ENCODE peak calls at places on chromosomes 16 and 17, in ten cellular contexts. Z, Y, X, B, D, G, S, A, V and E are unnamed samples.

GRCh38 chr17:74190154-74190553 is 13.3 kb upstream of the RPL38 start:
- DNase-seq in Z (no peak), Y (no peak), X (no peak), B (no peak), D (peak; percentile 82), G (peak; percentile 52), S (peak; percentile 61), A (no peak), V (no peak), E (peak; percentile 73)

GRCh38 chr17:69175812-69176517 is 34.3 kb upstream of the ABCA6 start:
- DNase-seq in Z (peak; percentile 92), Y (peak; percentile 14), X (peak; percentile 52), B (no peak), D (peak; percentile 91), G (peak; percentile 92), S (peak; percentile 79), A (no peak), V (no peak), E (peak; percentile 80)

GRCh38 chr17:50307654-50308053 is 33.4 kb downstream of the TMEM92 start:
- DNase-seq in Z (no peak), Y (no peak), X (no peak), B (no peak), D (no peak), G (no peak), S (no peak), A (no peak), V (no peak), E (no peak)

GRCh38 chr17:33023790-33024189 is 32.1 kb downstream of the SPACA3 start:
- DNase-seq in Z (no peak), Y (no peak), X (no peak), B (no peak), D (no peak), G (no peak), S (no peak), A (no peak), V (no peak), E (no peak)

GRCh38 chr17:47633996-47634395 is 15.7 kb upstream of the KPNB1 start:
- DNase-seq in Z (peak; percentile 33), Y (no peak), X (no peak), B (no peak), D (no peak), G (no peak), S (no peak), A (no peak), V (no peak), E (no peak)

GRCh38 chr17:58331815-58332719 is 3.5 kb upstream of the TSPOAP1 start:
- DNase-seq in Z (no peak), Y (no peak), X (no peak), B (peak; percentile 67), D (no peak), G (no peak), S (no peak), A (peak; percentile 67), V (peak; percentile 97), E (no peak)

GRCh38 chr16:19005561-19006445 is 22.1 kb downstream of the TMC7 start:
- DNase-seq in Z (peak; percentile 98), Y (no peak), X (no peak), B (peak; percentile 46), D (no peak), G (peak; percentile 62), S (peak; percentile 27), A (peak; percentile 74), V (peak; percentile 87), E (peak; percentile 63)

GRCh38 chr16:46996391-46996790 is 22.9 kb upstream of the DNAJA2 start:
- DNase-seq in Z (no peak), Y (no peak), X (no peak), B (no peak), D (peak; percentile 63), G (no peak), S (no peak), A (no peak), V (no peak), E (peak; percentile 16)

GRCh38 chr16:81004646-81005353 is 1.9 kb downstream of the CMC2 start:
- DNase-seq in Z (peak; percentile 67), Y (no peak), X (peak; percentile 35), B (no peak), D (peak; percentile 80), G (peak; percentile 77), S (peak; percentile 62), A (no peak), V (peak; percentile 56), E (peak; percentile 82)

GRCh38 chr16:5075637-5076036 is 4.0 kb downstream of the ALG1 start:
- DNase-seq in Z (no peak), Y (no peak), X (no peak), B (no peak), D (no peak), G (no peak), S (no peak), A (no peak), V (no peak), E (no peak)

GRCh38 chr17:80930335-80931040 is 61.2 kb upstream of the CHMP6 start:
- DNase-seq in Z (peak; percentile 4), Y (no peak), X (no peak), B (no peak), D (no peak), G (no peak), S (no peak), A (peak; percentile 4), V (no peak), E (no peak)

GRCh38 chr17:82086941-82087906 is 10.8 kb downstream of the FASN start:
- DNase-seq in Z (no peak), Y (no peak), X (no peak), B (peak; percentile 16), D (no peak), G (no peak), S (no peak), A (peak; percentile 23), V (no peak), E (no peak)

GRCh38 chr17:33976816-33977215 is 278.3 kb upstream of the CCL2 start:
- DNase-seq in Z (no peak), Y (no peak), X (no peak), B (no peak), D (no peak), G (no peak), S (no peak), A (no peak), V (no peak), E (no peak)

GRCh38 chr16:82755570-82756282 is 129.0 kb downstream of the CDH13 start:
- DNase-seq in Z (no peak), Y (no peak), X (no peak), B (no peak), D (peak; percentile 50), G (no peak), S (no peak), A (no peak), V (no peak), E (peak; percentile 28)

GRCh38 chr17:7916799-7917198 is 710 bp upstream of the RNF227 start:
- DNase-seq in Z (peak; percentile 28), Y (no peak), X (peak; percentile 5), B (no peak), D (peak; percentile 22), G (peak; percentile 73), S (peak; percentile 80), A (no peak), V (no peak), E (peak; percentile 36)
- H3K4me3 ChIP-seq in Z (peak overlapping the region; percentile 55), Y (no peak overlapping the region), X (peak overlapping the region; percentile 38), B (no peak overlapping the region), D (no peak overlapping the region), G (peak overlapping the region; percentile 68), S (no peak overlapping the region), A (peak overlapping the region; percentile 61), V (no peak overlapping the region), E (no peak overlapping the region)

DNA sequence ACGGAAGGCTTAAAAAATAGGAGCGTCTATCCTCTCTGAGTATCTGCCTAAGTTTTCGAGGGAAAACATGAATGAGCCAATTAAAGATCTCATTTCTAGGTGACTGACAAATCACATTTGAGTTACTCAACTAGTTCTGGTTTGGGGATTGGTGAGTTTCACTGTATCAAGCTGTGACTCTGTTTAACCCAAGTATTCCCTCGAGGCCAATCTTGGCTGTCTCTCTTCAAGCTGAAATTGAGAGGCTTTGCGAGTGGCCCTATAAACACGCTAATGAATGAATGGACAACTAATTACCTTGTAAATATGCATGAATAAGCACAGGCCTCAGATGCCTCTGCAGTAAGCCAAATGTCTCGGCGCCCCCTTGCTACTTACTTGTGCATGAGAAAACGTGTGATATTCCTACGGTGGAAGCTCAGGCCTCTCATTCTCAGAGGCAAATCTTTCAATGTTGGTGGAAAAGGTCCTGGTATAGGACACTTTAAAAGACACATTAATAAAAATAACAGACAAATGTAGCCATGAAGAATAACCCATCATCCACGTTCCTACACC is 450.2 kb upstream of the PSMD7 start:
- DNase-seq in Z (no peak), Y (no peak), X (no peak), B (no peak), D (no peak), G (no peak), S (no peak), A (no peak), V (no peak), E (no peak)
- TF ChIP-seq CTCF in Z (no peak), Y (no peak), X (no peak), B (no peak), D (no peak), G (no peak), S (no peak), A (no peak), V (no peak), E (no peak)

DNA sequence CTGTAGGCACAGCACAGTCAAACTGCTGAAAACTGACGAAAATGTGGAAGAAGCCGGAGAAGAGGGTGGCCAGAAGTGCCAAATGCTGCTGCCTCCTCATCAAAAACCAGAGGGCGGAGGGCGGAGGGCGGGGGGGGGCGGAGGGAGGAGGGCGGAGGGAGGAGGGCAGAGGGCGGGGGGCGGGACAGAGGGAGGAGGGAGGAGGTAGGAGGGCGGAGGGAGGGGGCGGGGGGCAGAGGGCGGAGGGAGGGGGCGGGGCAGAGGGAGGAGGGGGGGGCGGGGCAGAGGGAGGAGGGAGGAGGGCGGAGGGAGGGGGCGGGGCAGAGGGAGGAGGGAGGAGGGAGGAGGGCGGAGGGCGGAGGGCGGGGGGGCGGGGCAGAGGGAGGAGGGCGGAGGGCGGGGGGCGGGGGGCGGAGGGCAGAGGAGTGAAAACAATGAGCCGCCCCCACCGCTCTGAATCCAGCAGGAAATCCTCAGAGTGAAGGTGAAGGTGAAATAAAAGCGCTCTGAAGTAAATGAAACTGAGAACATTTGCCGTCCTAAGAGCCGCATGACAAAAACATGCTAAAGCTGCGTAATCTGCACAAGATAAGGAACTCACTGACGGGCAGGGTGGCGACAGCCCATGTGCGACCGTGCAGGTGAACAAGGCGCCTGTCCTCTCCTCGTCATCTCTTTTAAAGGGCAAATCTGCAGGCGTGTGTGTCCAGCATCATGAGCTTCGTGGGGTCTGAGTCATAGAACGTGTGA is 22.6 kb upstream of the CBFA2T3 start:
- DNase-seq in Z (peak; percentile 7), Y (no peak), X (no peak), B (no peak), D (no peak), G (no peak), S (no peak), A (no peak), V (peak; percentile 62), E (peak; percentile 7)
- H3K4me3 ChIP-seq in Z (no peak overlapping the region), Y (no peak overlapping the region), X (no peak overlapping the region), B (no peak overlapping the region), D (no peak overlapping the region), G (no peak overlapping the region), S (no peak overlapping the region), A (no peak overlapping the region), V (no peak overlapping the region), E (no peak overlapping the region)

GRCh38 chr17:6274310-6274709 is 160.6 kb downstream of the AIPL1 start:
- DNase-seq in Z (no peak), Y (no peak), X (no peak), B (no peak), D (no peak), G (no peak), S (no peak), A (no peak), V (no peak), E (no peak)

GRCh38 chr17:6279659-6280058 is 155.3 kb downstream of the AIPL1 start:
- DNase-seq in Z (peak; percentile 77), Y (no peak), X (no peak), B (no peak), D (no peak), G (no peak), S (no peak), A (no peak), V (peak; percentile 62), E (no peak)

GRCh38 chr17:6276711-6277110 is 158.2 kb downstream of the AIPL1 start:
- DNase-seq in Z (no peak), Y (no peak), X (no peak), B (no peak), D (no peak), G (no peak), S (no peak), A (no peak), V (no peak), E (no peak)
- TF ChIP-seq CTCF in Z (no peak), Y (no peak), X (no peak), B (peak; percentile 13), D (no peak), G (no peak), S (no peak), A (no peak), V (no peak), E (no peak)